ENCODE peak calls at places on chromosomes 16 and 17, in seven cellular contexts. One of them, this sample, is unnamed.

GRCh38 chr17:77205396-77206124 is 64.8 kb downstream of the SEC14L1 start:
- ATAC-seq in Panc1: no peak
- ATAC-seq in natural killer cell: peak; percentile 61
- ATAC-seq in body of pancreas: no peak
- ATAC-seq in heart left ventricle: no peak
- ATAC-seq in left lung: no peak
- ATAC-seq in mucosa of descending colon: no peak
- ATAC-seq in this sample: no peak

GRCh38 chr17:55275894-55276804 is 11.4 kb downstream of the HLF start:
- ATAC-seq in left lung: peak; percentile 53
- ATAC-seq in Panc1: no peak
- ATAC-seq in heart left ventricle: peak; percentile 44
- ATAC-seq in body of pancreas: no peak
- ATAC-seq in natural killer cell: no peak
- ATAC-seq in mucosa of descending colon: peak; percentile 20
- ATAC-seq in this sample: no peak

GRCh38 chr16:10122026-10122425 is 60.2 kb downstream of the GRIN2A start:
- ATAC-seq in natural killer cell: no peak
- ATAC-seq in heart left ventricle: no peak
- ATAC-seq in body of pancreas: no peak
- ATAC-seq in mucosa of descending colon: no peak
- ATAC-seq in Panc1: peak; percentile 66
- ATAC-seq in left lung: peak; percentile 26
- ATAC-seq in this sample: no peak

GRCh38 chr16:2827481-2827790 is 2.7 kb upstream of the ZG16B start:
- ATAC-seq in natural killer cell: no peak
- ATAC-seq in heart left ventricle: no peak
- ATAC-seq in body of pancreas: no peak
- ATAC-seq in left lung: no peak
- ATAC-seq in Panc1: no peak
- ATAC-seq in mucosa of descending colon: no peak
- ATAC-seq in this sample: no peak

GRCh38 chr16:65178151-65178550 is 56.3 kb upstream of the CDH11 start:
- ATAC-seq in natural killer cell: no peak
- ATAC-seq in left lung: no peak
- ATAC-seq in body of pancreas: no peak
- ATAC-seq in heart left ventricle: no peak
- ATAC-seq in Panc1: no peak
- ATAC-seq in mucosa of descending colon: no peak
- ATAC-seq in this sample: no peak

GRCh38 chr17:9715503-9716016 is 70.2 kb downstream of the USP43 start:
- ATAC-seq in heart left ventricle: no peak
- ATAC-seq in natural killer cell: peak; percentile 10
- ATAC-seq in Panc1: no peak
- ATAC-seq in body of pancreas: no peak
- ATAC-seq in left lung: no peak
- ATAC-seq in mucosa of descending colon: no peak
- ATAC-seq in this sample: no peak

GRCh38 chr16:89359296-89360147 is 130.8 kb downstream of the ANKRD11 start:
- ATAC-seq in natural killer cell: no peak
- ATAC-seq in mucosa of descending colon: no peak
- ATAC-seq in Panc1: no peak
- ATAC-seq in left lung: no peak
- ATAC-seq in body of pancreas: no peak
- ATAC-seq in heart left ventricle: no peak
- ATAC-seq in this sample: no peak

GRCh38 chr17:76091526-76092285 is 11.9 kb downstream of the EXOC7 start:
- ATAC-seq in left lung: no peak
- ATAC-seq in heart left ventricle: no peak
- ATAC-seq in body of pancreas: no peak
- ATAC-seq in mucosa of descending colon: no peak
- ATAC-seq in natural killer cell: no peak
- ATAC-seq in Panc1: no peak
- ATAC-seq in this sample: no peak

GRCh38 chr16:81744385-81744784 is 34.7 kb upstream of the PLCG2 start:
- ATAC-seq in natural killer cell: no peak
- ATAC-seq in heart left ventricle: no peak
- ATAC-seq in body of pancreas: no peak
- ATAC-seq in left lung: no peak
- ATAC-seq in Panc1: no peak
- ATAC-seq in mucosa of descending colon: no peak
- ATAC-seq in this sample: no peak

GRCh38 chr17:36850794-36851193 is 86.5 kb upstream of the LHX1 start:
- ATAC-seq in left lung: no peak
- ATAC-seq in natural killer cell: no peak
- ATAC-seq in body of pancreas: no peak
- ATAC-seq in heart left ventricle: no peak
- ATAC-seq in mucosa of descending colon: no peak
- ATAC-seq in Panc1: peak; percentile 70
- ATAC-seq in this sample: no peak

GRCh38 chr16:28014851-28015250 is 48.7 kb downstream of the GSG1L start:
- ATAC-seq in body of pancreas: no peak
- ATAC-seq in left lung: no peak
- ATAC-seq in heart left ventricle: no peak
- ATAC-seq in Panc1: no peak
- ATAC-seq in mucosa of descending colon: no peak
- ATAC-seq in natural killer cell: no peak
- ATAC-seq in this sample: no peak

GRCh38 chr17:19876524-19877161 is 8.9 kb upstream of the ULK2 start:
- ATAC-seq in body of pancreas: no peak
- ATAC-seq in Panc1: no peak
- ATAC-seq in heart left ventricle: peak; percentile 92
- ATAC-seq in mucosa of descending colon: peak; percentile 67
- ATAC-seq in left lung: peak; percentile 89
- ATAC-seq in natural killer cell: peak; percentile 76
- ATAC-seq in this sample: peak; percentile 65

GRCh38 chr16:106623-107324 is 28.7 kb downstream of the MPG start:
- ATAC-seq in heart left ventricle: peak; percentile 48
- ATAC-seq in mucosa of descending colon: peak; percentile 92
- ATAC-seq in natural killer cell: peak; percentile 81
- ATAC-seq in Panc1: peak; percentile 89
- ATAC-seq in left lung: peak; percentile 90
- ATAC-seq in body of pancreas: peak; percentile 80
- ATAC-seq in this sample: peak; percentile 59

GRCh38 chr17:64107517-64108235 is 22.3 kb downstream of the ERN1 start:
- ATAC-seq in left lung: peak; percentile 46
- ATAC-seq in mucosa of descending colon: peak; percentile 80
- ATAC-seq in heart left ventricle: no peak
- ATAC-seq in body of pancreas: peak; percentile 85
- ATAC-seq in Panc1: no peak
- ATAC-seq in natural killer cell: peak; percentile 23
- ATAC-seq in this sample: no peak

GRCh38 chr16:73713817-73714495 is 582.7 kb upstream of the PSMD7 start:
- ATAC-seq in heart left ventricle: no peak
- ATAC-seq in natural killer cell: no peak
- ATAC-seq in mucosa of descending colon: no peak
- ATAC-seq in Panc1: no peak
- ATAC-seq in body of pancreas: no peak
- ATAC-seq in left lung: no peak
- ATAC-seq in this sample: no peak

GRCh38 chr16:12009922-12010321 is 33.4 kb downstream of the SNX29 start:
- ATAC-seq in mucosa of descending colon: no peak
- ATAC-seq in natural killer cell: no peak
- ATAC-seq in Panc1: no peak
- ATAC-seq in left lung: no peak
- ATAC-seq in body of pancreas: no peak
- ATAC-seq in heart left ventricle: no peak
- ATAC-seq in this sample: no peak

GRCh38 chr17:82242977-82243647 is 14.3 kb downstream of the SLC16A3 start:
- ATAC-seq in heart left ventricle: peak; percentile 20
- ATAC-seq in natural killer cell: no peak
- ATAC-seq in body of pancreas: peak; percentile 76
- ATAC-seq in mucosa of descending colon: no peak
- ATAC-seq in left lung: peak; percentile 26
- ATAC-seq in Panc1: peak; percentile 3
- ATAC-seq in this sample: peak; percentile 65

DNA sequence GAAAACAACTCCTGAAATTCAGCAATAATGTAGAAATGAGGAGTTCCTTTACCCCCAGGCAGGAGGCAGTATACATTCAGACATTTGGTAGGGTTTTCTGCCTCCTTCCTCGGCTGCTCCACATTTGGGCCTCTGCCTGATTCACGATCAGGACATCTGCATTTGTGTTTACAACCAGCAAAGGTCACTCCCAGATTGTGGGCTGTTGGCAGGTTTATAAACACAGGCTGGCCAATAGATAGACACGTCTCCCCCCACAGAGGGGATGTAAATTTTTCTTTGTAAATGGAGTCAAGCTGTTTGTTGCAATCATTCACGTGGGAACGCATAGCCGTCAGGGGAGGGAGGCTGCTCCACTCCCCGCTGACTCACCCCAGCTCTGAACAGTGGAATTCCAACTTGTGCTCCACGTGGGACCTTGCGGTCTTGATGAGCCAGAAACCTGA is 252.1 kb upstream of the N4BP1 start:
- ATAC-seq in heart left ventricle: no peak
- ATAC-seq in natural killer cell: no peak
- ATAC-seq in mucosa of descending colon: no peak
- ATAC-seq in Panc1: no peak
- ATAC-seq in left lung: no peak
- ATAC-seq in body of pancreas: no peak
- ATAC-seq in this sample: no peak
- TF ChIP-seq CTCF in heart left ventricle: no peak
- TF ChIP-seq CTCF in natural killer cell: no peak
- TF ChIP-seq CTCF in mucosa of descending colon: no peak
- TF ChIP-seq CTCF in Panc1: no peak
- TF ChIP-seq CTCF in left lung: no peak
- TF ChIP-seq CTCF in body of pancreas: no peak
- TF ChIP-seq CTCF in this sample: no peak

GRCh38 chr16:71421911-71422310 is 19.9 kb downstream of the TLE7 start:
- ATAC-seq in Panc1: no peak
- ATAC-seq in mucosa of descending colon: peak; percentile 67
- ATAC-seq in heart left ventricle: no peak
- ATAC-seq in natural killer cell: no peak
- ATAC-seq in body of pancreas: no peak
- ATAC-seq in left lung: peak; percentile 55
- ATAC-seq in this sample: no peak
- TF ChIP-seq CTCF in Panc1: peak; percentile 67
- TF ChIP-seq CTCF in mucosa of descending colon: peak; percentile 36
- TF ChIP-seq CTCF in heart left ventricle: no peak
- TF ChIP-seq CTCF in natural killer cell: peak; percentile 13
- TF ChIP-seq CTCF in body of pancreas: peak; percentile 26
- TF ChIP-seq CTCF in left lung: no peak
- TF ChIP-seq CTCF in this sample: no peak

DNA sequence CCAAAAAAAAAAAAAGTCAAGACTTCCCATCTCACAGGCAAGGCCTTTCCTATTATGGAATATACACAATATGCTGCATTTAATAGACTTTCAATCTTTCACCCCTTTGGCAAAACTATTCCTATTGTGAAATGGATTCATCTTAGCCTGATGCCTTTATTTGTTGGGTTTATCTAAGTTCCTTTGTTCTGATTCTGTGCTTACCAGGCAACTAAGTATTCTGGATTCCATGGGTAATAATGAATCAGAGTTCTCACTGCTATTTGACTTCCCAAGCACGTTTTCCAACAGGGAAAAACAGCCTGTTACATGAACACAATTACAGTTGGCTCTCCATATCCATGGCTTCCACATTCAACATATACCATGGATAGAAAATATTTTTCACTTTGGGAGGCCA is 135.5 kb downstream of the MYO1D start:
- ATAC-seq in mucosa of descending colon: no peak
- ATAC-seq in left lung: no peak
- ATAC-seq in body of pancreas: no peak
- ATAC-seq in heart left ventricle: no peak
- ATAC-seq in Panc1: no peak
- ATAC-seq in natural killer cell: no peak
- ATAC-seq in this sample: no peak
- TF ChIP-seq CTCF in mucosa of descending colon: no peak
- TF ChIP-seq CTCF in left lung: no peak
- TF ChIP-seq CTCF in body of pancreas: no peak
- TF ChIP-seq CTCF in heart left ventricle: no peak
- TF ChIP-seq CTCF in Panc1: no peak
- TF ChIP-seq CTCF in natural killer cell: no peak
- TF ChIP-seq CTCF in this sample: no peak

GRCh38 chr17:40087903-40088718 is 12.3 kb downstream of the NR1D1 start:
- ATAC-seq in body of pancreas: no peak
- ATAC-seq in left lung: no peak
- ATAC-seq in mucosa of descending colon: no peak
- ATAC-seq in natural killer cell: no peak
- ATAC-seq in heart left ventricle: no peak
- ATAC-seq in Panc1: no peak
- ATAC-seq in this sample: no peak

GRCh38 chr17:40084477-40084876 is 15.9 kb downstream of the NR1D1 start:
- ATAC-seq in mucosa of descending colon: no peak
- ATAC-seq in Panc1: no peak
- ATAC-seq in body of pancreas: no peak
- ATAC-seq in heart left ventricle: no peak
- ATAC-seq in natural killer cell: no peak
- ATAC-seq in left lung: no peak
- ATAC-seq in this sample: no peak

GRCh38 chr17:40089085-40089895 is 11.1 kb downstream of the NR1D1 start:
- ATAC-seq in natural killer cell: no peak
- ATAC-seq in mucosa of descending colon: no peak
- ATAC-seq in left lung: no peak
- ATAC-seq in body of pancreas: no peak
- ATAC-seq in heart left ventricle: no peak
- ATAC-seq in Panc1: no peak
- ATAC-seq in this sample: no peak

GRCh38 chr17:40087049-40087794 is 13.2 kb downstream of the NR1D1 start:
- ATAC-seq in heart left ventricle: no peak
- ATAC-seq in body of pancreas: no peak
- ATAC-seq in Panc1: no peak
- ATAC-seq in left lung: no peak
- ATAC-seq in mucosa of descending colon: peak; percentile 4
- ATAC-seq in natural killer cell: no peak
- ATAC-seq in this sample: no peak

GRCh38 chr17:40086150-40087044 is 14.0 kb downstream of the NR1D1 start:
- ATAC-seq in Panc1: peak; percentile 84
- ATAC-seq in mucosa of descending colon: peak; percentile 64
- ATAC-seq in natural killer cell: peak; percentile 59
- ATAC-seq in body of pancreas: peak; percentile 66
- ATAC-seq in left lung: peak; percentile 73
- ATAC-seq in heart left ventricle: peak; percentile 7
- ATAC-seq in this sample: peak; percentile 60
- TF ChIP-seq CTCF in Panc1: peak; percentile 96
- TF ChIP-seq CTCF in mucosa of descending colon: peak; percentile 62
- TF ChIP-seq CTCF in natural killer cell: peak; percentile 56
- TF ChIP-seq CTCF in body of pancreas: peak; percentile 91
- TF ChIP-seq CTCF in left lung: peak; percentile 69
- TF ChIP-seq CTCF in heart left ventricle: peak; percentile 91
- TF ChIP-seq CTCF in this sample: peak; percentile 87

GRCh38 chr16:54964239-54964638 is 33.6 kb downstream of the IRX5 start:
- ATAC-seq in left lung: no peak
- ATAC-seq in mucosa of descending colon: no peak
- ATAC-seq in natural killer cell: no peak
- ATAC-seq in heart left ventricle: no peak
- ATAC-seq in Panc1: no peak
- ATAC-seq in body of pancreas: no peak
- ATAC-seq in this sample: no peak
- TF ChIP-seq CTCF in left lung: no peak
- TF ChIP-seq CTCF in mucosa of descending colon: no peak
- TF ChIP-seq CTCF in natural killer cell: no peak
- TF ChIP-seq CTCF in heart left ventricle: no peak
- TF ChIP-seq CTCF in Panc1: no peak
- TF ChIP-seq CTCF in body of pancreas: no peak
- TF ChIP-seq CTCF in this sample: no peak